ENCODE peak calls at places on chromosome 9, in four cellular contexts. One of them, this sample, is unnamed.
A peak's percentile ranks its signal among the peaks of the same experiment; 100 is the strongest.

GRCh38 chr9:105064248-105065118 is 136.5 kb upstream of the ABCA1 start:
- DNase-seq in A549: peak; percentile 96
- DNase-seq in choroid plexus epithelial cell: peak; percentile 99
- DNase-seq in GM23338: peak; percentile 25
- DNase-seq in this sample: peak; percentile 97

GRCh38 chr9:113492343-113493079 is 29.0 kb downstream of the RGS3 start:
- DNase-seq in A549: no peak
- DNase-seq in choroid plexus epithelial cell: no peak
- DNase-seq in GM23338: no peak
- DNase-seq in this sample: no peak

GRCh38 chr9:129567842-129568559 is 52.9 kb downstream of the C9orf50 start:
- DNase-seq in A549: peak; percentile 92
- DNase-seq in choroid plexus epithelial cell: peak; percentile 69
- DNase-seq in GM23338: peak; percentile 66
- DNase-seq in this sample: no peak

GRCh38 chr9:85212887-85213286 is 528.9 kb downstream of the AGTPBP1 start:
- DNase-seq in A549: no peak
- DNase-seq in choroid plexus epithelial cell: peak; percentile 15
- DNase-seq in GM23338: no peak
- DNase-seq in this sample: no peak

GRCh38 chr9:16358751-16359150 is 511.7 kb downstream of the BNC2 start:
- DNase-seq in A549: no peak
- DNase-seq in choroid plexus epithelial cell: no peak
- DNase-seq in GM23338: no peak
- DNase-seq in this sample: no peak

GRCh38 chr9:132018957-132019405 is 60.7 kb downstream of the MED27 start:
- DNase-seq in A549: no peak
- DNase-seq in choroid plexus epithelial cell: no peak
- DNase-seq in GM23338: no peak
- DNase-seq in this sample: peak; percentile 33

GRCh38 chr9:95815153-95815552 is 60.3 kb upstream of the ERCC6L2 start:
- DNase-seq in A549: peak; percentile 18
- DNase-seq in choroid plexus epithelial cell: peak; percentile 85
- DNase-seq in GM23338: no peak
- DNase-seq in this sample: no peak

GRCh38 chr9:35656841-35657326 is 935 bp downstream of the RMRP start:
- DNase-seq in A549: no peak
- DNase-seq in choroid plexus epithelial cell: no peak
- DNase-seq in GM23338: no peak
- DNase-seq in this sample: no peak

GRCh38 chr9:34701769-34702736 is 7.9 kb downstream of the CCL21 start:
- DNase-seq in A549: peak; percentile 78
- DNase-seq in choroid plexus epithelial cell: peak; percentile 93
- DNase-seq in GM23338: peak; percentile 81
- DNase-seq in this sample: peak; percentile 87

GRCh38 chr9:136361047-136361756 is 2.3 kb downstream of the DNLZ start:
- DNase-seq in A549: no peak
- DNase-seq in choroid plexus epithelial cell: peak; percentile 50
- DNase-seq in GM23338: no peak
- DNase-seq in this sample: peak; percentile 58

GRCh38 chr9:134490446-134490845 is 151.2 kb upstream of the COL5A1 start:
- DNase-seq in A549: no peak
- DNase-seq in choroid plexus epithelial cell: no peak
- DNase-seq in GM23338: no peak
- DNase-seq in this sample: no peak

GRCh38 chr9:137982132-137982666 is 104.6 kb downstream of the CACNA1B start:
- DNase-seq in A549: peak; percentile 54
- DNase-seq in choroid plexus epithelial cell: peak; percentile 1
- DNase-seq in GM23338: no peak
- DNase-seq in this sample: no peak

GRCh38 chr9:33452828-33453271 is 5.5 kb upstream of the AQP3 start:
- DNase-seq in A549: peak; percentile 80
- DNase-seq in choroid plexus epithelial cell: peak; percentile 91
- DNase-seq in GM23338: peak; percentile 94
- DNase-seq in this sample: peak; percentile 84

GRCh38 chr9:26243722-26244121 is 565.5 kb upstream of the TUSC1 start:
- DNase-seq in A549: peak; percentile 71
- DNase-seq in choroid plexus epithelial cell: peak; percentile 13
- DNase-seq in GM23338: no peak
- DNase-seq in this sample: no peak

GRCh38 chr9:8734760-8735159 is 935.2 kb upstream of the DMAC1 start:
- DNase-seq in A549: peak; percentile 44
- DNase-seq in choroid plexus epithelial cell: no peak
- DNase-seq in GM23338: peak; percentile 89
- DNase-seq in this sample: no peak

GRCh38 chr9:124861342-124862229 is at the start of the genes ARPC5L and RPL35:
- DNase-seq in A549: peak; percentile 94
- DNase-seq in choroid plexus epithelial cell: peak; percentile 96
- DNase-seq in GM23338: peak; percentile 97
- DNase-seq in this sample: peak; percentile 97

GRCh38 chr9:132703336-132703735 is 33.1 kb downstream of the GTF3C4 start:
- DNase-seq in A549: no peak
- DNase-seq in choroid plexus epithelial cell: peak; percentile 38
- DNase-seq in GM23338: no peak
- DNase-seq in this sample: no peak

GRCh38 chr9:86322973-86323644 is 31.1 kb downstream of the TUT7 start:
- DNase-seq in A549: no peak
- DNase-seq in choroid plexus epithelial cell: peak; percentile 76
- DNase-seq in GM23338: no peak
- DNase-seq in this sample: no peak

DNA sequence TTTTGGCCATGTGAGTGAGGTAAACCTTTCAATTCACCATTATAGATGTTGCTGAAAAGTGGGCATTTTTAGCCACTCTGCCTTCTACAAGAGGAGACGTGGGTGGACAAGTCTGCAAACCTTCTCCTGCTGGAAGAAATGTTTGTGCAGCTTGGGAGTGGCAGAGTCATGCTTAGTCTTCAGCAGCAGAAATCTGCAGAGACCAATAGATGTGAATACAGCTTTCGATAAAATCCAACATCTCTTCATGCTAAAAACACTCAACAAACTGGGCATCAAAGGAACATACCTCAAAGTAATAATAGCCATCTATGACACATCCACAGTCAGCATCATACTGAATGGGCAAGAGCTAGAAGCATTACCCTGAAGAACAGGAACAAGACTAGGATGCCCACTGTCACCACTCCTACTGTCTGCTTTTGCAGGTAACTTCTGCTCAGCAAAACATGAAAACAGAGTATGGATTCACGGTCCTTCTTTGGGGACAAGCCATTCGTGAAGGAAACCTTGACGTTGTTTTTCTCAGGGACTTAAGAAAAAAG is 91.3 kb downstream of the RALGPS1 start:
- DNase-seq in A549: no peak
- DNase-seq in choroid plexus epithelial cell: no peak
- DNase-seq in GM23338: no peak
- DNase-seq in this sample: no peak
- TF ChIP-seq CTCF in A549: no peak
- TF ChIP-seq CTCF in choroid plexus epithelial cell: no peak
- TF ChIP-seq CTCF in GM23338: no peak
- TF ChIP-seq CTCF in this sample: no peak

DNA sequence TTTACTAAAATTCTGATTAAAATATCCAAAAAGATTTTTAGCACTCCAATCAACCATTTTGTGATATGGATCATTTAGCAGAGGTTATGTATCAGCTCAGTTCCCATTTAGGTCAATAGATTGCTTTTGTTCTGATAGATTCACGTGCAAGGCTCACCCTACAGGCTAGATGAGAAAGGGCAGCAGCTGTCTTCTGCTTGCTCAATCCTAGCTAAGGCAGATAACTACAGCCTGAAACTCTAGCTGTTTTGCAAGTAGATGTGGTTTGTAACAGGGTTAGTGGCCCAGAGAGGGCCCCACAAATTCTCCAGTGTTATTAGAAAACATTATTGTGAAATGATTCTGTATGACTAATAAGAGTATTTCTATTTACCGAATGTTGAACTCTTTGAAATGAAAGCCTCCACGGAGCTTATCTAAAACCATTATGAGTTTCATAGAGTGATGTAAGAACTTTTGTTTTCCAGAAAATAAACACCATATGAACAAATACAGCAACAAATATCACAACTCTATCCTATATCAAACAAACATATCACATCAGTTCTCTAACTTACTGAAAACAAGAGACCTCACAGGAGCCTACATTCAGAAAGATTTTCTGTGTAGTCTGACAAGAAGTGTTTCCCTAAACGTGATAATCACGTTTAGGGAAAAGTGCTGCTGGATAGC is 841.9 kb upstream of the ACO1 start:
- DNase-seq in A549: peak; percentile 18
- DNase-seq in choroid plexus epithelial cell: peak; percentile 98
- DNase-seq in GM23338: peak; percentile 61
- DNase-seq in this sample: peak; percentile 28
- TF ChIP-seq CTCF in A549: no peak
- TF ChIP-seq CTCF in choroid plexus epithelial cell: peak; percentile 77
- TF ChIP-seq CTCF in GM23338: peak; percentile 56
- TF ChIP-seq CTCF in this sample: peak; percentile 44

GRCh38 chr9:5511935-5512580 is 1.7 kb downstream of the PDCD1LG2 start:
- DNase-seq in A549: no peak
- DNase-seq in choroid plexus epithelial cell: no peak
- DNase-seq in GM23338: no peak
- DNase-seq in this sample: no peak
- TF ChIP-seq CTCF in A549: no peak
- TF ChIP-seq CTCF in choroid plexus epithelial cell: no peak
- TF ChIP-seq CTCF in GM23338: no peak
- TF ChIP-seq CTCF in this sample: no peak

DNA sequence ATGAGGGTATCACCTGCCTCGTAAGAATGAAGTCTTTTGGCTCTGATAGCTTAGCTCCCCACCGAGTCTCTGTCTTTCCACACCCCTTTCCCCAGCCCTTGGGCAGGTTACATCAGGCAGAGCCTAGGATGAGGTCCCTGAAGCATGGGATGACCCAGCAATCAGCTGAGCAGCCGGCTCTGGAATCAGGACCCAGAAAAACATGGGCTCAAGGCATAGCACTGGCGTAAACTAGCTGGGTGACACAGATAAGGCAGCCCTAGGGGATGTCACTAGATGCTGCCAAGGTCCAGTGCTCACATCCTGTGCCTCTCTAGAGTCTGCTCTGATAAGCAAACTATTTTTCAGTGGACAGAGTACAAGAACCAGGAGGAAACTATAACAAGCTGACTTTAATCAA is 26.6 kb downstream of the IDNK start:
- DNase-seq in A549: no peak
- DNase-seq in choroid plexus epithelial cell: no peak
- DNase-seq in GM23338: peak; percentile 45
- DNase-seq in this sample: peak; percentile 80
- TF ChIP-seq CTCF in A549: no peak
- TF ChIP-seq CTCF in choroid plexus epithelial cell: no peak
- TF ChIP-seq CTCF in GM23338: no peak
- TF ChIP-seq CTCF in this sample: no peak

GRCh38 chr9:94168203-94169000 is 84.1 kb downstream of the PTPDC1 start:
- DNase-seq in A549: no peak
- DNase-seq in choroid plexus epithelial cell: peak; percentile 52
- DNase-seq in GM23338: no peak
- DNase-seq in this sample: no peak

GRCh38 chr9:94166237-94167054 is 82.2 kb downstream of the PTPDC1 start:
- DNase-seq in A549: peak; percentile 99
- DNase-seq in choroid plexus epithelial cell: peak; percentile 100
- DNase-seq in GM23338: peak; percentile 100
- DNase-seq in this sample: peak; percentile 99

GRCh38 chr9:94165592-94166236 is 81.5 kb downstream of the PTPDC1 start:
- DNase-seq in A549: peak; percentile 99
- DNase-seq in choroid plexus epithelial cell: peak; percentile 100
- DNase-seq in GM23338: peak; percentile 97
- DNase-seq in this sample: peak; percentile 98

GRCh38 chr9:94167376-94167775 is 83.1 kb downstream of the PTPDC1 start:
- DNase-seq in A549: no peak
- DNase-seq in choroid plexus epithelial cell: no peak
- DNase-seq in GM23338: no peak
- DNase-seq in this sample: no peak

GRCh38 chr9:94167055-94167346 is 82.7 kb downstream of the PTPDC1 start:
- DNase-seq in A549: no peak
- DNase-seq in choroid plexus epithelial cell: no peak
- DNase-seq in GM23338: peak; percentile 94
- DNase-seq in this sample: no peak
- TF ChIP-seq CTCF in A549: no peak
- TF ChIP-seq CTCF in choroid plexus epithelial cell: peak; percentile 28
- TF ChIP-seq CTCF in GM23338: no peak
- TF ChIP-seq CTCF in this sample: no peak

DNA sequence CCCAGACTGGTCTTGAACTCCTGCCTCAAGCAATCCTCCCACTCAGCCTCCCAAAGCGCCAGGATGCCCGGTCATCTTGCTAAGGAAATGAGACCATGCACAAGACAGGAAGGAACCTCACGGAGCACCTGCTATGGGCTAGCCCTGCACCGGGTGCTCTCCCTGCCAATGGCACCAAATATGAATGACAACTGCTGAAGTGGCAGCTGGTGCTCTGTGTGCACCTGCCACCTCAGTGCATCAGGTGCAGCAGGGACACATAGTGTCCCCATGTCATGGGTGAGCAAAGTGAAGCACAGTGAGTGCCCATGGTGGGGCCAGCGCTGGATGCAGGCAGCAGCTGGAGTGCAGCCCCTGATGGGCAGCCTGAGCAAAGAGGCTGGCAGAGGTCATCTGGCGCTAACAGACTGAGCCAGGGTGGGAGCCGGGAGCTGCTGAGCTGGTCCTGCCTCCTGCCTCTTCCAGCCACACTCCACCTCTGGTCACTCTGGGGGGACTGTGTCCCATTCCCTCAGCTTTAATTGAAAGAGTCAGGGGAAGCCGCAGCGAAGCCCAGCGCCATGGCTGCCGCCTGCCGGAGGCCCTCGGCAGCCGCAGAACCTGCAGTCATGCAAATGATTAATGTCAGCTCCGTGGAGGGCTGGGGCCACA is 46.4 kb downstream of the BARX1 start:
- DNase-seq in A549: no peak
- DNase-seq in choroid plexus epithelial cell: peak; percentile 5
- DNase-seq in GM23338: no peak
- DNase-seq in this sample: peak; percentile 2
- TF ChIP-seq CTCF in A549: no peak
- TF ChIP-seq CTCF in choroid plexus epithelial cell: peak; percentile 42
- TF ChIP-seq CTCF in GM23338: no peak
- TF ChIP-seq CTCF in this sample: peak; percentile 23

This sample was measured in BE2C.